ENCODE peak calls at places on chromosomes 4 and X, in nine cellular contexts. Y is left ventricle myocardium inferior, H is OCI-LY7, C is fibroblast of lung, A is colonic mucosa, N is cardiac muscle cell, J is coronary artery, V is endodermal cell, W is mammary epithelial cell. K is an unnamed sample.

GRCh38 chr4:168877779-168878491 is 132.1 kb downstream of the CBR4 start:
- DNase-seq in H (no peak), C (no peak), V (peak), J (no peak), N (no peak), Y (peak), W (peak), A (peak), K (peak)

GRCh38 chr4:153222790-153223417 is 18.7 kb downstream of the TRIM2 start:
- DNase-seq in Y (peak), J (peak), W (peak), A (peak), H (no peak), V (peak), N (peak), C (peak), K (no peak)

GRCh38 chr4:791866-792630 is 33.9 kb downstream of the CPLX1 start:
- DNase-seq in A (peak), W (no peak), J (no peak), Y (no peak), V (peak), H (no peak), C (peak), N (no peak), K (no peak)

GRCh38 chrX:87626996-87627395 is 109.4 kb downstream of the KLHL4 start:
- DNase-seq in Y (no peak), W (no peak), N (no peak), V (no peak), A (no peak), J (no peak), H (no peak), C (peak), K (no peak)

GRCh38 chr4:143281507-143282169 is 55.0 kb upstream of the GAB1 start:
- DNase-seq in N (no peak), W (no peak), A (no peak), H (no peak), Y (no peak), C (no peak), J (no peak), V (no peak), K (no peak)

GRCh38 chr4:17578482-17578891 is 1.5 kb downstream of the LAP3 start:
- DNase-seq in H (peak), Y (no peak), J (no peak), N (no peak), A (no peak), V (no peak), C (no peak), W (no peak), K (no peak)

GRCh38 chr4:120922390-120923200 is at the start of gene PRDM5:
- DNase-seq in Y (peak), W (peak), V (peak), C (peak), A (peak), H (no peak), J (peak), N (peak), K (peak)

GRCh38 chrX:148871422-148872152 is 371.2 kb downstream of the AFF2 start:
- DNase-seq in A (no peak), V (no peak), J (no peak), H (no peak), C (peak), N (no peak), Y (no peak), W (peak), K (no peak)

GRCh38 chr4:10161146-10161545 is 44.5 kb upstream of the WDR1 start:
- DNase-seq in C (no peak), Y (no peak), N (no peak), A (no peak), V (no peak), J (no peak), W (peak), H (no peak), K (no peak)

GRCh38 chr4:48275247-48275646 is 5.6 kb upstream of the TEC start:
- DNase-seq in W (peak), C (no peak), V (peak), N (peak), H (peak), A (no peak), J (no peak), Y (no peak), K (peak)

GRCh38 chr4:177385576-177386320 is 56.5 kb downstream of the AGA start:
- DNase-seq in C (peak), J (no peak), Y (no peak), N (no peak), H (no peak), A (no peak), W (no peak), V (no peak), K (no peak)

GRCh38 chr4:89617256-89617655 is 219.7 kb downstream of the SNCA start:
- DNase-seq in H (no peak), W (no peak), V (no peak), N (no peak), C (peak), Y (no peak), A (no peak), J (no peak), K (no peak)

GRCh38 chr4:155444695-155445094 is 67.9 kb upstream of the MAP9 start:
- DNase-seq in C (no peak), V (no peak), N (no peak), W (no peak), H (no peak), Y (no peak), A (no peak), J (no peak), K (no peak)

GRCh38 chrX:134158821-134159512 is 78.0 kb upstream of the CCDC160 start:
- DNase-seq in C (no peak), H (no peak), V (no peak), W (no peak), N (no peak), A (no peak), J (no peak), Y (no peak), K (no peak)

GRCh38 chr4:159390648-159391047 is 287.8 kb downstream of the RAPGEF2 start:
- DNase-seq in A (no peak), H (no peak), J (no peak), Y (no peak), N (no peak), V (no peak), C (peak), W (peak), K (no peak)

GRCh38 chr4:165096776-165097175 is 15.9 kb downstream of the TMEM192 start:
- DNase-seq in Y (no peak), J (no peak), V (no peak), A (no peak), C (peak), H (peak), W (no peak), N (peak), K (no peak)

GRCh38 chr4:65943076-65943475 is 272.8 kb upstream of the EPHA5 start:
- DNase-seq in A (no peak), H (no peak), W (peak), J (no peak), N (peak), Y (no peak), C (peak), V (peak), K (no peak)

GRCh38 chr4:8319731-8320385 is 50.3 kb downstream of the HTRA3 start:
- DNase-seq in W (peak), C (peak), A (no peak), H (no peak), V (peak), Y (peak), N (peak), J (peak), K (peak)

GRCh38 chrX:104351173-104351769 is 96.5 kb upstream of the ESX1 start:
- DNase-seq in J (no peak), H (no peak), N (no peak), A (no peak), V (no peak), Y (no peak), C (peak), W (peak), K (no peak)

GRCh38 chrX:67544281-67544680 is 460 bp downstream of the AR start:
- DNase-seq in N (peak), A (no peak), H (no peak), W (no peak), C (peak), J (peak), Y (peak), V (no peak), K (no peak)

GRCh38 chr4:87584509-87584908 is 23.8 kb upstream of the DSPP start:
- DNase-seq in A (no peak), Y (no peak), V (no peak), N (no peak), J (no peak), W (no peak), H (no peak), C (no peak), K (no peak)

GRCh38 chr4:118327554-118328241 is 25.1 kb downstream of the PRSS12 start:
- DNase-seq in C (no peak), W (no peak), J (no peak), H (no peak), N (no peak), V (no peak), A (no peak), Y (no peak), K (no peak)

GRCh38 chr4:576245-576821 is at the start of gene TMEM271:
- DNase-seq in C (no peak), N (no peak), J (no peak), H (no peak), Y (no peak), V (peak), A (no peak), W (no peak), K (peak)

GRCh38 chr4:119271361-119272085 is 50.4 kb downstream of the FABP2 start:
- DNase-seq in J (no peak), V (no peak), A (no peak), C (no peak), N (no peak), W (no peak), H (no peak), Y (no peak), K (no peak)

GRCh38 chr4:150510176-150510875 is 71.6 kb upstream of the MAB21L2 start:
- DNase-seq in V (no peak), C (peak), J (no peak), H (no peak), Y (no peak), W (peak), A (no peak), N (no peak), K (no peak)

GRCh38 chrX:74251006-74251930 is 52.7 kb upstream of the ZCCHC13 start:
- DNase-seq in N (no peak), W (peak), V (no peak), J (no peak), C (peak), Y (no peak), A (peak), H (no peak), K (no peak)

GRCh38 chr4:21976166-21976565 is 27.6 kb upstream of the KCNIP4 start:
- DNase-seq in V (no peak), C (no peak), J (no peak), A (no peak), Y (no peak), H (no peak), W (no peak), N (no peak), K (no peak)

GRCh38 chr4:175246941-175247340 is 328.8 kb downstream of the ADAM29 start:
- DNase-seq in J (no peak), N (no peak), Y (no peak), W (no peak), V (no peak), H (no peak), A (no peak), C (peak), K (no peak)

GRCh38 chrX:109199726-109200125 is 282.2 kb downstream of the GUCY2F start:
- DNase-seq in Y (no peak), V (no peak), H (no peak), C (peak), N (no peak), A (no peak), J (no peak), W (peak), K (no peak)

GRCh38 chr4:137200322-137200721 is 332.0 kb downstream of the PCDH18 start:
- DNase-seq in C (no peak), A (no peak), Y (no peak), N (no peak), H (no peak), W (no peak), V (no peak), J (no peak), K (no peak)

GRCh38 chrX:9676738-9677097 is 88.9 kb downstream of the GPR143 start:
- DNase-seq in V (no peak), H (no peak), A (no peak), Y (no peak), W (no peak), J (no peak), C (no peak), N (no peak), K (no peak)

GRCh38 chr4:40843696-40844095 is 93.9 kb downstream of the NSUN7 start:
- DNase-seq in N (no peak), W (no peak), C (no peak), H (peak), J (no peak), Y (no peak), V (peak), A (peak), K (no peak)

GRCh38 chrX:2552621-2553297 is 52.0 kb upstream of the DHRSX start:
- DNase-seq in N (no peak), A (no peak), V (no peak), Y (no peak), W (peak), C (peak), J (no peak), H (no peak), K (no peak)

DNA sequence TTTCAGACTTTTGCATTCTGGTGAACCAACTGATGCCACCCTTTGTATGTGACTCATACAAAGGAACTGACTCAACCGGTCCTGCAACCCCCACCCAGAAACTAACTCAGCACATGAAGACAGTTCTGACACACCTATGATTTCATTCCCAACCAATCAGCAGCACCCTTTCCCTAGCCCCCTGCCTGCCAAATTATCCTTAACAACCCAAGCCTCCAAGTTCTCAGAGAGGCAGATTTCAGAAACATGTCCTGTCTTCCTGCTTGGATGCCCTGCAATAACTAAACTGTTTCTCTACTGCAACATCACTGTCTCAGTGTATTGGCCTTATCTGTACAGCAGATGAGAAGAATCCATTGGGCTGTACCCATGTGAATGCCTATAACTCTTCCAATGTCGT is 284.7 kb downstream of the CAMK2D start:
- DNase-seq in H (no peak), A (no peak), Y (no peak), J (no peak), W (peak), V (no peak), N (no peak), C (peak), K (no peak)
- H3K27ac ChIP-seq in H (no peak), A (no peak), Y (no peak), J (no peak), W (peak), V (no peak), N (no peak), C (no peak), K (no peak)

GRCh38 chrX:24145340-24146186 is 4.0 kb upstream of the ZFX start:
- DNase-seq in J (no peak), Y (no peak), N (no peak), C (peak), A (no peak), V (no peak), W (peak), H (no peak), K (no peak)
- TF ChIP-seq CTCF in J (no peak), Y (no peak), N (peak), C (no peak), A (no peak), V (peak), W (no peak), H (peak), K (no peak)

GRCh38 chr4:84492737-84493091 is 6.4 kb downstream of the NKX6-1 start:
- DNase-seq in J (no peak), C (no peak), A (no peak), Y (no peak), N (no peak), H (no peak), W (no peak), V (peak), K (no peak)

GRCh38 chr4:84490663-84491062 is 8.4 kb downstream of the NKX6-1 start:
- DNase-seq in Y (no peak), C (no peak), V (no peak), N (no peak), W (no peak), J (no peak), H (no peak), A (no peak), K (no peak)

GRCh38 chr4:84491420-84491819 is 7.7 kb downstream of the NKX6-1 start:
- DNase-seq in H (no peak), Y (no peak), A (no peak), J (no peak), C (no peak), V (peak), N (no peak), W (no peak), K (no peak)

GRCh38 chr4:84493092-84493850 is 5.8 kb downstream of the NKX6-1 start:
- DNase-seq in Y (no peak), A (peak), V (peak), C (peak), J (no peak), W (no peak), H (no peak), N (peak), K (peak)

DNA sequence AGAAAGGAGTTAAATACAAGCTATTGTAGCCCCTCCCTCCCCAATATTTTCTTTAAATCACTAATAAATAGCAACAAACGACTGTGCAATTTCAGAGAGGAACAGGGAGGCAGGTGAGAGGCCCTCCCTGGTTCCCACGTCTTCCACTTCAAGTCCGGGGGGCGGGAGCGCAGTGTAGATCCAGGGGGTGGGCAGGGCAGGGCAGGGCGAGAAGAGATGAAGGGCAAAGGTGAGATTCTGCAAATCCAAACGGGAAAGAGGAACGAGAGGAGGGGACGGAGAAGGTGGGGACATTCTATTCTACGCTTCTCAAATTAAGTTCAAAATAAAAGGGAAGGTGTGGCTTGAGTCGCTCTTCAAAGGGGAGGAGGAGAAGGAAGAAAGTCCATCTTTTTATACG is 6.8 kb downstream of the NKX6-1 start:
- DNase-seq in A (no peak), V (peak), H (no peak), C (no peak), N (no peak), W (no peak), J (no peak), Y (no peak), K (no peak)
- H3K4me3 ChIP-seq in A (no peak), V (peak), H (no peak), C (no peak), N (no peak), W (no peak), J (no peak), Y (no peak), K (no peak)

DNA sequence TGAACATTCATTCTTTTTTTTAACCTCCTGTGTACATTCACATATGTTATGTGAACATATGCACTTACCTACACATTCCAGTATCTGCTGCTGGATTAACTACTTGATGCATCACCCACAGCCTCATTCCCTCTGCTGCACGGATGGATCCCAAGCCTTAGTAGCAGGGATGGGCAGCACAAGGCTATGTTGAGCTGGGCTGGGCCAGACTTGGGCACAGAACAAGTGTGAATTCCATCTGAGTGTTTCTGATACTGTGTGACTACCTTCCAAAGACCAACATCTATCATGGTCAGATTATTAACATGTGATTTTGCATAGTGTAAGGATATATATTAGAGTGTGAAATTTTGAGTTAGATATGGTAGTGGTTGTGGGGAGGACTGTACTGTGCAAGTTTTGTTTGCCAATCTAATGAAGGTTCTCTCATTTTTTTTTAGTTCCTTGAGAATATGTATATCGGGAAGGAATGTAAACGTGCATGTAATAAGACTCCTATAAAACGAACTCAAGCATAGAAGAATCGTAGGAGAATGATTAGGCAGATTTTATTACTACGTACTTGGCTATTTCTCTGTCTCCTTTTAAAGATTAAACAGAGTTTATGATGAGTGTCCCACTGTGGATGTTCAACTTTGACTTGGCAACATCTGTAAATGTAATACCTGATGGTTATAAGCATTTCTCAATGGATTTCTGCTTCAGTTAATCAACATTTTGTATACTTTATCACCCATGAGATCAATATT is 23.4 kb upstream of the STBD1 start:
- DNase-seq in J (no peak), V (no peak), H (no peak), N (no peak), Y (no peak), C (no peak), A (no peak), W (no peak), K (no peak)
- H3K27ac ChIP-seq in J (no peak), V (no peak), H (no peak), N (no peak), Y (no peak), C (no peak), A (peak), W (no peak), K (no peak)

GRCh38 chr4:107757860-107758476 is 37.9 kb upstream of the PAPSS1 start:
- DNase-seq in W (no peak), V (no peak), A (no peak), Y (no peak), N (peak), H (peak), J (no peak), C (peak), K (no peak)
- TF ChIP-seq CTCF in W (peak), V (peak), A (peak), Y (peak), N (peak), H (peak), J (peak), C (peak), K (no peak)

GRCh38 chrX:110944793-110945466 is 149.3 kb upstream of the CHRDL1 start:
- DNase-seq in V (peak), J (no peak), C (peak), Y (no peak), W (peak), A (no peak), N (peak), H (no peak), K (no peak)

GRCh38 chrX:110941906-110942305 is 146.3 kb upstream of the CHRDL1 start:
- DNase-seq in C (no peak), Y (no peak), V (no peak), A (no peak), N (no peak), W (peak), H (no peak), J (no peak), K (no peak)

GRCh38 chrX:110938977-110939732 is 143.5 kb upstream of the CHRDL1 start:
- DNase-seq in N (no peak), Y (no peak), V (no peak), C (no peak), H (no peak), J (no peak), W (no peak), A (no peak), K (no peak)

DNA sequence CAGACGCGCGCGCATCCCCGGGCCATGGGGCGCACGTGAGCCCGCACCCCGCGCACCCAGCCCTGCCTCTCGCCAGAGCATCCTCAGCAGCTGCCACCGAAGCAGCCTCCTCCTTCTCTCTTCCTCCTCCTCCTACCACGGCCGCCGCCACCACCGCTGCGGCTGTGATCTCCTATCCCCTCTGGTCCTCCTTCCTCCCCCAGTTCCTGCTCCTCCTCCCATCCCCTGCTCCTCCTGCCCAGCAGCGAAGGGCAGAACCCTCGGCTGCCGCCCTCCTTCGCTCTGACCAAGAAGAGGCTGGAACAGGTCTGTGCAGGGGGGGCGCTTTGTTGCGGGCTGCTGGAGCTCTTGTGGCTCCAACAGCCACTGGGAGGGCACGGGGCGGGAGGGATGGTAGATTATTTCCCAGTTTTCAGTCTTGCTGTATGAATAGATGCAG is 148.7 kb upstream of the CHRDL1 start:
- DNase-seq in V (peak), A (no peak), H (no peak), N (peak), W (no peak), C (peak), Y (no peak), J (no peak), K (no peak)
- H3K4me3 ChIP-seq in V (peak), A (no peak), H (no peak), N (peak), W (peak), C (no peak), Y (no peak), J (peak), K (no peak)

GRCh38 chr4:81021526-81021944 is 9.0 kb upstream of the BMP3 start:
- DNase-seq in V (no peak), J (no peak), N (no peak), A (peak), Y (no peak), H (no peak), W (peak), C (no peak), K (no peak)
- H3K27ac ChIP-seq in V (no peak), J (no peak), N (no peak), A (peak), Y (no peak), H (peak), W (no peak), C (no peak), K (no peak)